ENCODE peak calls at places on chromosomes 7 and 10, in four cellular contexts. V, X, G and F are unnamed samples.
A peak's percentile ranks its signal among the peaks of the same experiment; 100 is the strongest.

GRCh38 chr10:59470570-59470969 is 108.2 kb upstream of the FAM13C start:
- DNase-seq in V (no peak), G (no peak), X (no peak), F (no peak)

GRCh38 chr7:150406311-150406564 is 27.1 kb downstream of the ZNF775 start:
- DNase-seq in X (no peak), G (no peak), V (no peak), F (no peak)

GRCh38 chr10:62655337-62655994 is 149.1 kb upstream of the ADO start:
- DNase-seq in X (no peak), V (no peak), G (no peak), F (no peak)

GRCh38 chr7:683526-684205 is 42.8 kb upstream of the DNAAF5 start:
- DNase-seq in G (peak; percentile 43), X (no peak), V (no peak), F (no peak)

GRCh38 chr10:126082067-126082466 is 185.7 kb downstream of the FANK1 start:
- DNase-seq in X (no peak), V (no peak), G (no peak), F (no peak)

GRCh38 chr7:86328801-86329433 is 314.8 kb upstream of the GRM3 start:
- DNase-seq in G (no peak), V (no peak), X (no peak), F (no peak)

GRCh38 chr10:129853236-129853946 is 110.7 kb downstream of the EBF3 start:
- DNase-seq in X (peak; percentile 40), V (no peak), G (no peak), F (no peak)

GRCh38 chr10:54914049-54914448 is 113.0 kb upstream of the PCDH15 start:
- DNase-seq in X (no peak), V (no peak), G (no peak), F (no peak)

GRCh38 chr7:29569648-29570047 is 6.0 kb downstream of the PRR15 start:
- DNase-seq in X (no peak), G (no peak), V (no peak), F (no peak)

GRCh38 chr7:20269726-20270125 is 52.5 kb upstream of the MACC1 start:
- DNase-seq in X (peak; percentile 27), G (no peak), V (no peak), F (no peak)

GRCh38 chr10:50614444-50615137 is 9.2 kb downstream of the SGMS1 start:
- DNase-seq in G (peak; percentile 51), X (no peak), V (no peak), F (peak; percentile 49)

GRCh38 chr10:69840773-69841172 is 39.1 kb downstream of the COL13A1 start:
- DNase-seq in V (no peak), X (no peak), G (peak; percentile 26), F (no peak)

GRCh38 chr10:69842020-69842419 is 40.3 kb downstream of the COL13A1 start:
- DNase-seq in G (no peak), X (no peak), V (no peak), F (no peak)

GRCh38 chr10:69838418-69838817 is 36.7 kb downstream of the COL13A1 start:
- DNase-seq in X (no peak), G (no peak), V (peak; percentile 65), F (no peak)

GRCh38 chr10:69838853-69839252 is 37.1 kb downstream of the COL13A1 start:
- DNase-seq in X (peak; percentile 45), V (peak; percentile 73), G (no peak), F (no peak)

GRCh38 chr10:69839696-69840345 is 38.1 kb downstream of the COL13A1 start:
- DNase-seq in G (peak; percentile 29), X (peak; percentile 59), V (peak; percentile 86), F (no peak)
- H3K4me1 ChIP-seq in G (peaks cover 19% of the 10 kb centered on the region), X (peaks cover 17% of the 10 kb centered on the region), V (peaks cover 76% of the 10 kb centered on the region), F (no peaks in the 10 kb centered on the region)

GRCh38 chr10:1668347-1668746 is 69.0 kb downstream of the ADARB2 start:
- DNase-seq in V (no peak), G (no peak), X (no peak), F (no peak)

GRCh38 chr10:1672001-1672781 is 65.1 kb downstream of the ADARB2 start:
- DNase-seq in G (no peak), V (no peak), X (no peak), F (no peak)

GRCh38 chr10:1669433-1669832 is 67.9 kb downstream of the ADARB2 start:
- DNase-seq in G (no peak), V (no peak), X (no peak), F (no peak)

GRCh38 chr10:1671366-1672000 is 65.8 kb downstream of the ADARB2 start:
- DNase-seq in V (no peak), X (no peak), G (no peak), F (no peak)

GRCh38 chr10:1670541-1671365 is 66.6 kb downstream of the ADARB2 start:
- DNase-seq in X (no peak), G (no peak), V (no peak), F (no peak)
- H3K27me3 ChIP-seq in X (no peaks in the 10 kb centered on the region), G (no peaks in the 10 kb centered on the region), V (peaks cover 5% of the 10 kb centered on the region), F (no peaks in the 10 kb centered on the region)

DNA sequence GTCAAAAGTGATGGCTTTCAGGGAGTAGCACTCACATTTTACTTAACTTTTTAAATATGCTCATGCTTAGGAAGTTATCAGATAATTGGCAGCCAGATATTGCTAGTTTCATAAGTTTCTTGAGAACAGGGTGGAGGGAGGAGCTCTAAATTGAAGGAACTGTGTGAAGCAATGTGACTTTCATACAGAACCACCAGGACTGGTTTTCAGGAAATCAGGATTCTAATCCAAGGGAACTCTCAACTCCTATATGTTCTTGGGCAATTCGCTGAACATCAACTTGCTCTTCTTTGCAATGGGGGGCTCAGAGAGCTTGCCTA is 2.8 kb upstream of the C7orf25 start:
- DNase-seq in X (peak; percentile 57), V (no peak), G (no peak), F (no peak)
- H3K27ac ChIP-seq in X (peak overlapping the region; percentile 62), V (peak overlapping the region; percentile 14), G (no peak overlapping the region), F (no peak overlapping the region)

GRCh38 chr7:27751888-27752660 is 12.1 kb downstream of the TAX1BP1 start:
- DNase-seq in X (no peak), V (no peak), G (no peak), F (no peak)
- H3K4me1 ChIP-seq in X (peaks cover 10% of the 10 kb centered on the region), V (no peaks in the 10 kb centered on the region), G (peaks cover 14% of the 10 kb centered on the region), F (peaks cover 13% of the 10 kb centered on the region)